ENCODE peak calls at places on chromosomes 6 and 20, in four cellular contexts. A, I, N and G are unnamed samples.

GRCh38 chr20:8489094-8489883 is 357.2 kb downstream of the PLCB1 start:
- DNase-seq in I (no peak), A (no peak), N (peak; percentile 61), G (no peak)

GRCh38 chr6:27839303-27840081 is 72.7 kb downstream of the OR2B2 start:
- DNase-seq in I (peak; percentile 70), N (peak; percentile 76), A (peak; percentile 65), G (no peak)

GRCh38 chr20:20812141-20812540 is 99.7 kb upstream of the RALGAPA2 start:
- DNase-seq in N (no peak), A (no peak), I (no peak), G (no peak)

GRCh38 chr6:142700032-142700431 is 244.9 kb downstream of the HIVEP2 start:
- DNase-seq in N (no peak), A (no peak), I (no peak), G (no peak)

GRCh38 chr20:17036546-17036945 is 190.3 kb upstream of the PCSK2 start:
- DNase-seq in I (no peak), N (no peak), A (no peak), G (no peak)

GRCh38 chr6:97053643-97054411 is 129.3 kb downstream of the KLHL32 start:
- DNase-seq in I (peak; percentile 12), N (peak; percentile 41), A (peak; percentile 16), G (no peak)

GRCh38 chr6:79427721-79428120 is 109.5 kb downstream of the LCA5 start:
- DNase-seq in N (peak; percentile 13), I (no peak), A (no peak), G (no peak)

GRCh38 chr6:44237021-44237812 is 9.7 kb upstream of the HSP90AB1 start:
- DNase-seq in N (peak; percentile 90), A (peak; percentile 90), I (peak; percentile 98), G (peak; percentile 76)

GRCh38 chr20:53679597-53680309 is 86.1 kb upstream of the ZNF217 start:
- DNase-seq in N (no peak), A (no peak), I (no peak), G (no peak)

GRCh38 chr20:2752631-2753455 is 47.6 kb downstream of the CPXM1 start:
- DNase-seq in A (peak; percentile 63), I (no peak), N (peak; percentile 57), G (no peak)

GRCh38 chr6:9766240-9766915 is 648.5 kb downstream of the TFAP2A start:
- DNase-seq in A (no peak), I (no peak), N (peak; percentile 66), G (no peak)

GRCh38 chr20:1310506-1311190 is 18.3 kb downstream of the SDCBP2 start:
- DNase-seq in A (no peak), I (no peak), N (no peak), G (no peak)

GRCh38 chr20:1312904-1313235 is 16.1 kb downstream of the SDCBP2 start:
- DNase-seq in A (no peak), N (no peak), I (no peak), G (no peak)

GRCh38 chr20:1315804-1316203 is 13.1 kb downstream of the SDCBP2 start:
- DNase-seq in A (no peak), N (no peak), I (no peak), G (no peak)

GRCh38 chr20:1312308-1312707 is 16.6 kb downstream of the SDCBP2 start:
- DNase-seq in N (no peak), A (no peak), I (no peak), G (no peak)

GRCh38 chr20:1313236-1313964 is 15.5 kb downstream of the SDCBP2 start:
- DNase-seq in I (peak; percentile 59), A (peak; percentile 71), N (peak; percentile 89), G (peak; percentile 47)
- H3K27ac ChIP-seq in I (no peak overlapping the region), A (no peak overlapping the region), N (no peak overlapping the region), G (peak overlapping the region; percentile 36)

GRCh38 chr20:21900431-21900830 is 195.0 kb downstream of the PAX1 start:
- DNase-seq in A (no peak), I (no peak), N (no peak), G (no peak)

GRCh38 chr20:21901470-21902275 is 196.2 kb downstream of the PAX1 start:
- DNase-seq in I (no peak), N (no peak), A (no peak), G (peak; percentile 1)

DNA sequence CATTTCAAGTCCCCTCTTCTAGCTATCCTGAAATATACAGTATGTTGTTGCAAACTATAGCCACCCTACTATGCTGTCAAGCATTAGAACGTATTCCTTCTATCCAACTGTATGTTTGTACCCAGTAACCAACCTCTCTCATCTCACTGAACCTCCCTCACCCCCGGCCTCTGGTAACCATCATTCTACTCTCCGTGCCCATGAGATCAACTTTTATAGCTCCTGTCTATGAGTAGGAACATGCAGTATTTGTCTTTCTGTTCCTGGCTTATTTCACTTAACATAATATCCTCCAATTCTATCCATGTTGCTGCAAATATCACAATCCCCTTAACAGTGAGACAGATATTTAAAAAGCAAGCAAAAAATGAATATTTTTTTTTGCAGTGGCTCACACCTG is 196.9 kb downstream of the PAX1 start:
- DNase-seq in N (no peak), I (no peak), A (no peak), G (no peak)
- H3K27ac ChIP-seq in N (peak overlapping the region; percentile 18), I (no peak overlapping the region), A (no peak overlapping the region), G (no peak overlapping the region)

DNA sequence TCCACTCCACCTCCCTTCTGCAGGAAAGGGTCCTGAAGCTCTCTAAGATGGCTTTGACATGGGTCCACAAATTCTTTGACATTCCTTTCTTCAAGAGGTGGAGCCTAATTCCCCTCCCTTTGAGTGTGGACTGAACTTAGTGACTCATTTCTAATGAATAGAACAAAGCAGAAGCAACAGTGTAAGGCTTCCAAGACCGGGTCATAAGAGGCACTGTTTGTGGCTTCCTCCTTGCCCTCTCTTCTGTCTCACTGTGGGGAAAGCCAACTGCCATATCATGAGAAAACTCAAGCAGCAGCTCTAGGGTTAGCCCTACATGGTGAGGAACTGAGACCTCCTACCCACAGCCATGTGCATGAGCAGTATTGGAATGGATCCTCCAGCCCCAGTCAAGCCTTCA is 5.9 kb upstream of the CDK5RAP1 start:
- DNase-seq in A (no peak), N (peak; percentile 11), I (no peak), G (no peak)
- H3K27ac ChIP-seq in A (no peak overlapping the region), N (peak overlapping the region; percentile 54), I (no peak overlapping the region), G (peak overlapping the region; percentile 93)

GRCh38 chr6:54981276-54981609 is 134.7 kb downstream of the FAM83B start:
- DNase-seq in N (peak; percentile 0), I (no peak), A (no peak), G (no peak)

GRCh38 chr6:54981647-54982046 is 135.1 kb downstream of the FAM83B start:
- DNase-seq in N (no peak), A (no peak), I (no peak), G (no peak)

DNA sequence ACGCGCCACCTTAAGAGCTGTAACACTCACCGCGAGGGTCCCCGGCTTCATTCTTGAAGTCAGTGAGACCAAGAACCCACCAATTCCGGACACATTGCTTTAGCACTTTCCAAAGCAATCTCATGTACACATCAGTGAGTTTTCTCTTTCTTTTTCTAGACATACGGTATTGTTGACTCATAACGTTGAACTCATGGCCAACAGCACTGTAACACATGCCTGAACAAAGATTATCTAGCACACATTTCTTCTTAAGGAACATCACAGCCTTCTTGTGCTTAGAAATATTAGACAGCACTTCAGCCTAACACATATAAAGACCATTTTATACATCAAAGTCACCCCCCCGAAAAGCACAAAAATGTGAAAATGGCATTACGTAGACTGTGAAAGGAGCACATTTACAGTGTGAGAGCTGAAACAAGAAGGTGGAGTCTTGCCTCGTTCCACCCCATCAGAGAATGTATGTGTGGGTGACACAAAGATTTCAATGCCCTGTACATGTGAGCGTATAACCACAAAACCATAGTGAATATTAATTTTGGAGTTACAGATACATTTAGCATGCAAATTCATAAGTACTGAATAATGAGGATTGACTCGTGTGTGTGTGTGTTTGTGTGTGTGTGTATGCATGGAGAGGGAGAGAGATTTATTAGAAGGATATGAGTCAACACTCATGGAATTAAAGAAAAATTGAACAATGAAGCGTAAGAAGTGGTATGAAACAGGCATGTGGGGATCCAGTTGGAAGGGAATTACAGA is 134.1 kb downstream of the FAM83B start:
- DNase-seq in I (no peak), N (no peak), A (no peak), G (no peak)
- H3K27ac ChIP-seq in I (no peak overlapping the region), N (no peak overlapping the region), A (no peak overlapping the region), G (no peak overlapping the region)

GRCh38 chr6:158170656-158171081 is 2.5 kb downstream of the GTF2H5 start:
- DNase-seq in A (no peak), N (peak; percentile 84), I (no peak), G (no peak)
- H3K27ac ChIP-seq in A (no peak overlapping the region), N (peak overlapping the region; percentile 52), I (no peak overlapping the region), G (peak overlapping the region; percentile 71)

GRCh38 chr6:131017962-131018361 is 45.1 kb downstream of the EPB41L2 start:
- DNase-seq in I (no peak), N (no peak), A (no peak), G (no peak)
- H3K27ac ChIP-seq in I (no peak overlapping the region), N (no peak overlapping the region), A (no peak overlapping the region), G (no peak overlapping the region)

DNA sequence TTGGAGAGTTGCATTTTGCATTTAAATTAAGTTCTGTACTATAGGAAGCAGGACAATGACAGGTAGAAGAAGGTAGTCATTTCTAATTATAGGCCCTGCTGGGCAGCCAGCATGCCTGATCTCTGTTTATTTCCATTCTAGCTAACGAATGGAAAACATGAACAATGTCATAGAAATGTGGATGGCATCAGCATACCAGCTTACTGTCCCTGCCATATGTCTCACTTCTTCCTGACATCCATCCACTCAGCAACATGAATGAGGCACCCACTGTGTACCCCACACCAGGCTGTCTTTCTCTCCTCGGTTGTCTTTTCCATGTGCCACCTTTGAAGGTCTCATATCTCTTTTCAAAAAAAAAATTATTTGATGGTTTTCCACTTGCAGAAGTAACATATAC is 11.1 kb downstream of the ADTRP start:
- DNase-seq in A (no peak), I (no peak), N (no peak), G (no peak)
- H3K27ac ChIP-seq in A (no peak overlapping the region), I (no peak overlapping the region), N (no peak overlapping the region), G (no peak overlapping the region)

DNA sequence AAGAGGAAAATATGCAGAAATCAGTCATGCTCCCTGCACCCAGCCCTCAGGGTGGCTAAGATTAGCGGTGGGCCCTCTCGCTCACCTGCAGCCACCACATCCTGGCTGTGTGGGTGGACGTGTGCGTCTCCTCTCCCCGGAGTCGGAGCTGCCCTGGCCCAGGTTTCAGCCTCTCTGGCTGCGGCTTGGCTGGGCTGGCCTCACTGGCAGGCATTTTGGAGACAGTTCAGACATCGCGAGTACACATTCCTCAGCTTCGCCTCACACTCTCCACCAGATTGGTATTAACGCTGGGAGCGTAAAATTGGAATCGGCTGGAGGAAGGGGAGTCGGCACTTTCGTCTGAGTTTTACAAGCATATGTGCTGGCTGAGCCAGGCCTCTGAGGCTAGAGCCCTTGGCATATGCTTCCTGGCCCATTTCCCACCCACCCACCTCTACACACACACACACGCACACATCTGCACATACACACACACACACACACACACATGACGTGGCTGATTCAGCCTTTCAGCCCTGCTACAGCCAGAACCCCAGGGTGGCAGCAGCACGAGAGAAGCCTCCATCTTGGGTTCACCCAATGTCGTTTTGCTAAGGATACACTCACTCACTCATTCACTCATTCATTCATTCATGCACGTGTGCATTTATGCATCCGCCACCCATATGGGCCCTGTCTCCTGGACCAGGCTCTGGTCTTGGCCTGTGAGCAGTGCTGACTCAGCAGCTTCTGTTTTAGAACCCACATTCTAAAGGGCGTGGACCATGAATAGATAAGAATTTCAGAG is 42.9 kb downstream of the BCAS4 start:
- DNase-seq in N (peak; percentile 77), A (peak; percentile 78), I (peak; percentile 46), G (no peak)
- H3K27ac ChIP-seq in N (no peak overlapping the region), A (no peak overlapping the region), I (no peak overlapping the region), G (no peak overlapping the region)